ENCODE peak calls at places on chromosomes 2 and 18, in nine cellular contexts. T, N, V, O, K, D, L, Q and E are unnamed samples.

GRCh38 chr2:180520206-180520605 is 460.2 kb upstream of the UBE2E3 start:
- DNase-seq in T (no peak), N (no peak), V (no peak), O (no peak), K (no peak), D (no peak), L (peak; percentile 60), Q (no peak), E (no peak)

GRCh38 chr2:185738679-185739472 is at the start of gene FSIP2:
- DNase-seq in T (peak; percentile 71), N (no peak), V (peak; percentile 61), O (peak; percentile 77), K (peak; percentile 81), D (peak; percentile 55), L (no peak), Q (no peak), E (no peak)

GRCh38 chr2:146547236-146547635 is 1297.6 kb upstream of the ACVR2A start:
- DNase-seq in T (no peak), N (no peak), V (no peak), O (no peak), K (no peak), D (no peak), L (no peak), Q (peak; percentile 66), E (no peak)

GRCh38 chr2:229874647-229875046 is 47.2 kb downstream of the TRIP12 start:
- DNase-seq in T (no peak), N (no peak), V (no peak), O (no peak), K (no peak), D (no peak), L (no peak), Q (no peak), E (no peak)

GRCh38 chr18:44651453-44651852 is 29.2 kb upstream of the SETBP1 start:
- DNase-seq in T (no peak), N (no peak), V (no peak), O (no peak), K (no peak), D (no peak), L (no peak), Q (peak; percentile 66), E (no peak)

GRCh38 chr2:140658766-140659165 is 1472.0 kb downstream of the LRP1B start:
- DNase-seq in T (no peak), N (no peak), V (no peak), O (no peak), K (no peak), D (no peak), L (no peak), Q (no peak), E (no peak)

GRCh38 chr2:174873457-174873856 is 109.2 kb upstream of the CHRNA1 start:
- DNase-seq in T (no peak), N (no peak), V (no peak), O (no peak), K (no peak), D (no peak), L (no peak), Q (no peak), E (no peak)

GRCh38 chr2:135512099-135512498 is 18.9 kb downstream of the ZRANB3 start:
- DNase-seq in T (no peak), N (no peak), V (no peak), O (no peak), K (no peak), D (no peak), L (no peak), Q (no peak), E (no peak)

GRCh38 chr18:48752478-48752877 is 198.3 kb downstream of the SMAD7 start:
- DNase-seq in T (no peak), N (no peak), V (no peak), O (no peak), K (peak; percentile 27), D (no peak), L (no peak), Q (no peak), E (no peak)

GRCh38 chr2:129923265-129924141 is 56.0 kb upstream of the RAB6C start:
- DNase-seq in T (peak; percentile 58), N (no peak), V (no peak), O (no peak), K (no peak), D (peak; percentile 43), L (peak; percentile 59), Q (peak; percentile 47), E (peak; percentile 93)

GRCh38 chr18:12838178-12838634 is 45.8 kb downstream of the PTPN2 start:
- DNase-seq in T (no peak), N (no peak), V (peak; percentile 55), O (no peak), K (peak; percentile 88), D (no peak), L (peak; percentile 93), Q (peak; percentile 84), E (no peak)

GRCh38 chr18:67047334-67047733 is 443.4 kb upstream of the CDH19 start:
- DNase-seq in T (no peak), N (no peak), V (no peak), O (no peak), K (no peak), D (no peak), L (no peak), Q (no peak), E (no peak)

GRCh38 chr2:36362291-36362690 is 6.7 kb downstream of the CRIM1 start:
- DNase-seq in T (no peak), N (no peak), V (no peak), O (no peak), K (no peak), D (no peak), L (no peak), Q (no peak), E (no peak)

GRCh38 chr2:66587216-66587615 is 152.3 kb downstream of the MEIS1 start:
- DNase-seq in T (no peak), N (no peak), V (no peak), O (no peak), K (no peak), D (no peak), L (peak; percentile 67), Q (peak; percentile 51), E (no peak)

GRCh38 chr2:75224636-75225094 is 25.3 kb upstream of the TACR1 start:
- DNase-seq in T (no peak), N (no peak), V (no peak), O (no peak), K (no peak), D (no peak), L (no peak), Q (peak; percentile 36), E (no peak)

GRCh38 chr2:235113854-235114253 is 162.0 kb downstream of the SH3BP4 start:
- DNase-seq in T (no peak), N (no peak), V (no peak), O (no peak), K (no peak), D (no peak), L (no peak), Q (no peak), E (no peak)

GRCh38 chr2:151808258-151809072 is 19.8 kb downstream of the ARL5A start:
- DNase-seq in T (no peak), N (no peak), V (no peak), O (no peak), K (no peak), D (no peak), L (peak; percentile 35), Q (no peak), E (no peak)

GRCh38 chr2:189506514-189506976 is 65.3 kb downstream of the WDR75 start:
- DNase-seq in T (no peak), N (no peak), V (no peak), O (no peak), K (no peak), D (peak; percentile 9), L (peak; percentile 49), Q (no peak), E (no peak)

GRCh38 chr2:198657520-198658121 is 800.1 kb downstream of the SATB2 start:
- DNase-seq in T (no peak), N (no peak), V (peak; percentile 46), O (no peak), K (no peak), D (peak; percentile 2), L (peak; percentile 64), Q (peak; percentile 7), E (no peak)

GRCh38 chr2:233404227-233404626 is 49.9 kb downstream of the DGKD start:
- DNase-seq in T (peak; percentile 62), N (peak; percentile 79), V (no peak), O (no peak), K (no peak), D (peak; percentile 64), L (peak; percentile 69), Q (peak; percentile 35), E (no peak)

GRCh38 chr18:9965711-9966624 is 52.2 kb downstream of the VAPA start:
- DNase-seq in T (no peak), N (no peak), V (no peak), O (no peak), K (no peak), D (no peak), L (no peak), Q (no peak), E (no peak)

GRCh38 chr2:50606860-50607259 is 425.1 kb downstream of the NRXN1 start:
- DNase-seq in T (no peak), N (no peak), V (no peak), O (no peak), K (no peak), D (no peak), L (no peak), Q (no peak), E (no peak)

GRCh38 chr2:186697536-186697935 is 3.7 kb downstream of the FAM171B start:
- DNase-seq in T (no peak), N (no peak), V (no peak), O (no peak), K (no peak), D (no peak), L (no peak), Q (peak; percentile 70), E (no peak)

GRCh38 chr2:85259101-85259590 is 68.6 kb downstream of the TGOLN2 start:
- DNase-seq in T (no peak), N (no peak), V (no peak), O (no peak), K (no peak), D (no peak), L (no peak), Q (no peak), E (no peak)

GRCh38 chr18:59426855-59427254 is 67.8 kb upstream of the LMAN1 start:
- DNase-seq in T (no peak), N (no peak), V (no peak), O (no peak), K (no peak), D (no peak), L (no peak), Q (no peak), E (no peak)

GRCh38 chr2:11744631-11745394 is 1.6 kb upstream of the LPIN1 start:
- DNase-seq in T (no peak), N (no peak), V (no peak), O (no peak), K (peak; percentile 64), D (no peak), L (peak; percentile 22), Q (peak; percentile 44), E (no peak)

GRCh38 chr18:62999392-62999791 is 284.1 kb downstream of the PHLPP1 start:
- DNase-seq in T (no peak), N (no peak), V (peak; percentile 81), O (peak; percentile 84), K (no peak), D (no peak), L (no peak), Q (peak; percentile 51), E (no peak)

GRCh38 chr2:64652231-64653173 is 1.2 kb downstream of the SERTAD2 start:
- DNase-seq in T (no peak), N (no peak), V (no peak), O (no peak), K (no peak), D (no peak), L (peak; percentile 70), Q (peak; percentile 77), E (no peak)

GRCh38 chr2:40093036-40093673 is 314.1 kb upstream of the THUMPD2 start:
- DNase-seq in T (no peak), N (no peak), V (no peak), O (no peak), K (no peak), D (no peak), L (no peak), Q (no peak), E (no peak)

GRCh38 chr2:241035142-241035817 is 36.9 kb downstream of the SNED1 start:
- DNase-seq in T (no peak), N (peak; percentile 74), V (no peak), O (peak; percentile 55), K (peak; percentile 71), D (no peak), L (no peak), Q (no peak), E (no peak)

GRCh38 chr18:25349926-25350560 is 1.9 kb downstream of the ZNF521 start:
- DNase-seq in T (no peak), N (no peak), V (peak; percentile 44), O (no peak), K (peak; percentile 75), D (peak; percentile 0), L (no peak), Q (peak; percentile 23), E (no peak)